ENCODE peak calls at places on chromosomes 3 and 15, in six cellular contexts. N, S, J, Y, V and T are unnamed samples.

GRCh38 chr3:184361532-184361931 is at the start of the genes CLCN2 and POLR2H:
- DNase-seq in N (peak), S (peak), J (peak), Y (no peak), V (peak), T (peak)

GRCh38 chr3:56702487-56703315 is 19.6 kb upstream of the TASOR start:
- DNase-seq in N (peak), S (peak), J (no peak), Y (no peak), V (peak), T (peak)

GRCh38 chr3:71262368-71263265 is 320.9 kb downstream of the FOXP1 start:
- DNase-seq in N (no peak), S (no peak), J (no peak), Y (no peak), V (no peak), T (no peak)

GRCh38 chr3:124117486-124117885 is 125.6 kb upstream of the ROPN1 start:
- DNase-seq in N (no peak), S (no peak), J (no peak), Y (no peak), V (peak), T (peak)

GRCh38 chr3:197501879-197502620 is 53.7 kb downstream of the BDH1 start:
- DNase-seq in N (peak), S (peak), J (peak), Y (peak), V (peak), T (peak)

GRCh38 chr15:23075927-23076326 is 36.6 kb upstream of the TUBGCP5 start:
- DNase-seq in N (no peak), S (no peak), J (no peak), Y (no peak), V (no peak), T (no peak)

GRCh38 chr3:58416191-58416590 is 17.4 kb downstream of the PDHB start:
- DNase-seq in N (no peak), S (peak), J (no peak), Y (no peak), V (no peak), T (no peak)

GRCh38 chr15:88484781-88485246 is 17.3 kb downstream of the MRPS11 start:
- DNase-seq in N (peak), S (peak), J (no peak), Y (no peak), V (peak), T (peak)

GRCh38 chr15:77064118-77064517 is 6.8 kb downstream of the TSPAN3 start:
- DNase-seq in N (no peak), S (no peak), J (no peak), Y (no peak), V (no peak), T (no peak)

GRCh38 chr15:66004618-66005262 is 135.4 kb downstream of the RAB11A start:
- DNase-seq in N (peak), S (peak), J (no peak), Y (no peak), V (peak), T (peak)

GRCh38 chr3:124837730-124838186 is 49.4 kb downstream of the ITGB5 start:
- DNase-seq in N (no peak), S (peak), J (no peak), Y (no peak), V (peak), T (peak)

GRCh38 chr15:31039961-31040360 is 48.5 kb upstream of the MTMR10 start:
- DNase-seq in N (no peak), S (no peak), J (no peak), Y (no peak), V (no peak), T (no peak)

GRCh38 chr3:29286841-29287240 is 6.0 kb downstream of the RBMS3 start:
- DNase-seq in N (no peak), S (no peak), J (no peak), Y (no peak), V (no peak), T (peak)

GRCh38 chr3:185760550-185760949 is 64.3 kb downstream of the IGF2BP2 start:
- DNase-seq in N (no peak), S (no peak), J (no peak), Y (no peak), V (no peak), T (no peak)

GRCh38 chr3:185764168-185764988 is 60.5 kb downstream of the IGF2BP2 start:
- DNase-seq in N (peak), S (no peak), J (no peak), Y (no peak), V (peak), T (peak)

GRCh38 chr3:185760091-185760490 is 64.8 kb downstream of the IGF2BP2 start:
- DNase-seq in N (no peak), S (no peak), J (no peak), Y (no peak), V (no peak), T (no peak)

GRCh38 chr3:185766645-185767323 is 58.1 kb downstream of the IGF2BP2 start:
- DNase-seq in N (no peak), S (no peak), J (no peak), Y (no peak), V (no peak), T (peak)

DNA sequence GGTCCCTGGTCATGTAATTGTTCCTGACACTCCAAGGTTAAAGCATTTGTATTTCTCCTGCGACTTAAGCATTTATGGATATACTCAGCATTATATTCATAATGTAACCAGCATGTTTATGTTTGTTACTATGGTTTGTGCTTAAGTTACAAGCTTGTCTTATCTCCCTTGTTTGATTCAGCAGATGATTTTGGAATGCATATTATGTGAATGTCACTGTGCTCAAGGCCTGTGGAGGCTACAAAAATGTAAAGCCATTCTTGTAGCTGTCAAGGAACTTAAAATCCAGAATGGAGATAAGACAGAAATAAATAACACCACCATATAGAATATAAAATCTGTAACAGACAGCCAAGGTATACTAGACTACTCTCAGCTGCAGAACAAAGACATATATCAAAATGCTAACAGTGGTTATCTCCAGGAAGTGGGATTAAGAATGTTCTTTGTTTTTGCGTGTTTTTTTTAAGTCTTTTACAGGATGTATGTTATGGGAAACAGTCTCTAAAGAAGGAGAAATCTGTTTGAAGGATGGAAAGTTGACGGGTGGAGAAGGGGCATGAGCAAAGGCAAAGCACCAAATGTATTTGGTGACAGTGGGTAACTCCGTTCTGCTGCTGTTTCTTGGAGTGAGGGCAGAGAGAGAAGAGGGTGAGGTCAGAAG is 61.4 kb downstream of the IGF2BP2 start:
- DNase-seq in N (no peak), S (no peak), J (no peak), Y (no peak), V (peak), T (peak)
- H3K4ac ChIP-seq in N (no peak), S (no peak), J (no peak), Y (no peak), V (no peak), T (no peak)

DNA sequence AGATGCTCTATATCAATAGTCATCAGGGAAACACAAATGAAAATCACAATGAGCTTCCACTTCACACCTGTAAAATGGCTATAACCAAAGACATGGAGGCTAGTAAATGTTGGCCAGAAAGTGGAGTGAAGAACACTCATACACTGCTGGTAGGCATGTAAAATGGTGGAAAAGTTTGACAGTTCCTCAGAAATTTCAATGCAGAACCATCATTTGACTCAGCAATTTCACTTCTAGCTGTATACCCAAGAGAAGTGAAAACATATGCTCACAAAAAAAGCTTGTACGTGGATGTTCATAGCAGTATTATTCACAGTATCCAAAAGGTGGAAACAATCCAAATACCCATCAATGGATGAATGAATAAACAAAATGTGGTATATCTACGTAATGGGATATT is 19.2 kb upstream of the TOP2B start:
- DNase-seq in N (no peak), S (no peak), J (no peak), Y (no peak), V (no peak), T (no peak)
- H3K4ac ChIP-seq in N (no peak), S (no peak), J (no peak), Y (no peak), V (no peak), T (no peak)

DNA sequence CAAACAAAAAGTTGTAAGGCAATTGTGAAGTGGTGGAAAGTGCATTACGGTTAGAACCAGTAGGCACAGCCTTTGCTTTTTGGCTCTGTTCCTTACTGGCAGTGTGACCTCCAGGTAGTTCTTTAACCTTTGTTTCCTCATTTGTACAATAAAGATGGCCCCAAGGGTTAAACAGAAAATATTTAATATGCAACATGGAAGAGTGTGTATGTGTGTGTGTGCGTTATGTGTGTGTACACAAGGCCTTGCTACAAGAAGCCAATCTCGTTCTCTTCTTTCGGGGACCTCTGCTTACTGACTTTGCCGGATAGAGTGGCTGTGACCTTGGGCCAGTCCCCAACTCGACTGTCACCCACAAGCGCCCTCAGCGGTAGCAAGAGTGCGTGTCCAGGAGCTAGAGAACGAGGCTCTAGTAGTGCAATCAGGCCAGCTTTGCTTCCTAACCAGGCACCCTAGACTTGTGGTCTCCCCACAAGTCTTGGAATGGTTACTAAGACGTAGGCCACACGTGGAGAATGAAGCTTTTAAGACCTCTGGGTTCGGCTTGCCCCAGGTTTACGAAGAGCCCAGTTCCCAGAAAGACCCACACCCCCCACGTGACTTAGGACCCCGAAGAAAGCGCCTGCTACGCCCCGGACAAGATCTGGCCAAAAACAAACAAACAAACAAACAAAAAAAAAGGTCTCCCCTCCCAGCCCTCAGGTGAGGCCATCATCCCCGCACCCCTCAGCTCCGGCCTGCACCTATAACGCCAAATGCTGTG is 593 bp downstream of the CIAO2A start:
- DNase-seq in N (peak), S (peak), J (peak), Y (no peak), V (peak), T (peak)
- H3K4ac ChIP-seq in N (no peak), S (no peak), J (no peak), Y (no peak), V (no peak), T (peak)

DNA sequence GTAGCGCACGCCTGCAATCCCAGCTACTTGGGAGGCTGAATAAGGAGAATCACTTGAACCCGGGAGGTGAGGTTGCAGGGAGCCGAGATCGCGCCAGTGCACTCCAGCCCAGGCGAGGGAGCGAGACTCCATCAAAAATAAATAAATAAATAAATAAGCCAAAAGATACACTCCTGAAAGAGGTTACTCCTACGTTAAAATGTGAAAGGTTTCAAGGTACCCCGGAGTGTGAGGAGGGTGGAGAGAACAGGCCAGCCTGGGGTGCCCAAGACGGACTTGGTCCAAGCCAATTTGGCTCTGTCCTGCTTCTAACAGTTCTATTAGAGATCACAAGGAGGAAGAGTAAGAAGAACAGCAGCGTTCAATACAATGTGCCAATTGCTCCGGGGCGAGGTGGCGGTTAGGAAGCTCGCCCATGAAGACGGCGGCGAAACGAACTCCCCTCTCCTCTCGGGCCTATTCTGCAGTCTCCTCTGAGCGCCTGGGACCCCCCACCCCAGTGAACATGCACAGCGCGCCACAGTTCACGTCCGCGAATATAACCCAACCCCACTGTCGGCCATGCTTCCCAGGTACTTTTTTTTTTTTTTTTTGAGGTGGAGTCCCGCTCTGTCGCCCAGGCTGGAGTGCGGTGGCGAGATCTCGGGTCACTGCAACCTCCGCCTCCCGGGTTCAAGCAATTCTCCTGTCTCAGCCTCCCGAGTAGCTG is 942 bp downstream of the ELP6 start:
- DNase-seq in N (no peak), S (peak), J (no peak), Y (no peak), V (peak), T (no peak)
- H3K4ac ChIP-seq in N (no peak), S (peak), J (no peak), Y (no peak), V (peak), T (peak)

DNA sequence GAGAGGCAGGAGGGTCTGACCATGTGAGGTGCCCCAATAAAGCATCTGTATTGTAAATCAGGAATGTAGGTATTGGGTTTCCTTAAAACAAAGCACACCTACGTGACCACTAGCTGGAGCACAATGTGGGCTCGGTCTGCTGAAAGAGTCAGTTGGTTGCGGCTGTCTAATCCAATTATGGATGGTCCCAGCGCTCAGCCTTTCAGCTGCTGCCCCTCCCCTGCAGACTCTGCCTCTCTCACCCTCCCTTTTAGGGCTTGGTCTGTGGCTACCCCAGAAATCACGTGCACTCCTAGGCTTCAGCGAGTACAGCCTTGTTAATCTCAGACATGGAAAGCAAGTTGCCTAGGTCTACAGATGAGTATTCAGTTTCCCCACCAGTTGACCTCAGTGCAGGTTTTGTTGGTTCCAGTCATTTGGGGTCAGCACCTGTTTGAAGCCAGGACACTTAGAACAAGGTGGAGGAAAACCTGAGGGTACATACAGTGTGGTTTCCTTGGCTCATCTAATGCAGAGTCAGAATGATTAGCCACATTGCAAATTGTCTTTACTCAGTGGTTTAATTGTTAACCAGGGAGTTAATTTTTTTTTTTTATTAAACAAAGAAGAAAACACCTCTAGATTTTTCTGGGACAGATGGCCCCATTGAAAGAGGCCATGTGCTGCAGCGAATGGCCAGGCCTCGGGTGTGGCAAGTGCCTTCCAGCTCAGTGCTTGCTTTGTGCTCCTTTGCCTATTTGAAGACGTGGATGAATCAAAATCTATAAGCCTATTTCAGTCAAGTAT is 137.7 kb downstream of the IGF1R start:
- DNase-seq in N (peak), S (peak), J (no peak), Y (no peak), V (no peak), T (no peak)
- H3K4ac ChIP-seq in N (no peak), S (no peak), J (no peak), Y (peak), V (no peak), T (no peak)

GRCh38 chr15:85402195-85402921 is 22.0 kb downstream of the AKAP13 start:
- DNase-seq in N (no peak), S (no peak), J (no peak), Y (no peak), V (peak), T (peak)

GRCh38 chr15:85404922-85405293 is 24.5 kb downstream of the AKAP13 start:
- DNase-seq in N (peak), S (no peak), J (no peak), Y (no peak), V (peak), T (peak)

GRCh38 chr15:85403745-85404144 is 23.3 kb downstream of the AKAP13 start:
- DNase-seq in N (no peak), S (peak), J (no peak), Y (no peak), V (peak), T (peak)

GRCh38 chr15:85405467-85405866 is 25.1 kb downstream of the AKAP13 start:
- DNase-seq in N (no peak), S (no peak), J (no peak), Y (no peak), V (no peak), T (no peak)

DNA sequence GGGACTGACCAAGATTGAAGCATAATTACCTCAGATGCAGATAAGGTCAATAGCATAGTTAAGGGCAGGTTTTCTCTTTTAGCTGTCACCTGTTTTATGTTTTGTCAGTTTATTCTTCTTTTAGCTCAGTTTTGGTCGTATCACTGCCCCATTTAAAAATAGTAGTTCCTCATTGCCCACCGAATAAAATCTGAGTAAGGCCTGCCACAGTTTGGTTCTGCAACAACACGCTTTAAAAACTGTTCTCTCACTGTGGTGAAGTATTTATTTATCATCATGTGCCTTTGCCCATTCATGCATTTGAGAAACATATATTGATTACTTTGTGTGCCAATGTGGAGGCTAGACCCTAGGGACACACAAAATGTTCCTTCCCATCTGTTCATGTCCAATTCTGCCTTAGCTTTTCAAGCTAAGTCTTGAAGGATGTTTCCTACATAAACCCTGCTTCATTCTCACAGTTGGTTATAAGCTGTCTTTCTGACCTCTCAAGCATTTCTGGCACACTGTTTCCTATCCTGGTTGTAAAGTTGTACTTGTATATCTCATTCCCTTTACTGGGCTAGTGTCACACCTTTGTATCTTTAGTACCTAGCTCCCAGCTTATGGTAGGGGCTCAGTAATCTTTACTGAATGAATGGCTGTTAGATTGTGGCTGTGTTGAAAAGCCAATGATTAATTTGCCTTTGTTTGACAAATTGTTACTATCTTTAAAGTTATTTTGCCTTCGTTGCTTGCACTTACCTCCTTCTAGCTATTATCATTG is 23.9 kb downstream of the AKAP13 start:
- DNase-seq in N (no peak), S (peak), J (no peak), Y (no peak), V (no peak), T (no peak)
- H3K4ac ChIP-seq in N (no peak), S (no peak), J (no peak), Y (no peak), V (no peak), T (peak)